ENCODE peak calls at places on chromosomes 11 and 22, in six cellular contexts. J, K, O, R, Z and B are unnamed samples.

GRCh38 chr22:37079668-37080171 is 28.2 kb downstream of the KCTD17 start:
- DNase-seq in O (no peak), R (no peak), K (peak), J (peak), Z (peak), B (peak)

GRCh38 chr11:2806351-2807058 is 79.1 kb downstream of the CDKN1C start:
- DNase-seq in Z (no peak), J (no peak), R (no peak), O (peak), K (no peak), B (no peak)

GRCh38 chr11:8038393-8038792 is 42.6 kb upstream of the TUB start:
- DNase-seq in Z (no peak), R (no peak), K (no peak), O (no peak), J (no peak), B (no peak)

GRCh38 chr11:21190181-21190580 is 520.8 kb downstream of the NELL1 start:
- DNase-seq in J (no peak), K (no peak), Z (no peak), O (no peak), R (no peak), B (no peak)

GRCh38 chr22:44776535-44777363 is 24.4 kb downstream of the ARHGAP8 start:
- DNase-seq in J (no peak), K (no peak), O (no peak), Z (no peak), R (no peak), B (no peak)

GRCh38 chr11:63763506-63764200 is 4.9 kb downstream of the ZFTA start:
- DNase-seq in R (peak), O (no peak), J (no peak), K (no peak), Z (no peak), B (peak)

GRCh38 chr22:36395061-36395849 is 7.5 kb upstream of the MYH9 start:
- DNase-seq in O (no peak), R (no peak), J (no peak), K (no peak), Z (no peak), B (no peak)

GRCh38 chr11:123406441-123407123 is 23.5 kb upstream of the GRAMD1B start:
- DNase-seq in Z (no peak), K (no peak), O (no peak), J (no peak), R (no peak), B (no peak)

GRCh38 chr11:34176980-34177319 is 71.5 kb downstream of the NAT10 start:
- DNase-seq in K (no peak), O (no peak), R (no peak), Z (no peak), J (no peak), B (no peak)

GRCh38 chr11:2215561-2216399 is 44.2 kb upstream of the TH start:
- DNase-seq in R (peak), O (peak), Z (no peak), K (no peak), J (no peak), B (no peak)

GRCh38 chr11:118921121-118921928 is 4.4 kb downstream of the BCL9L start:
- DNase-seq in Z (peak), O (no peak), K (no peak), R (peak), J (peak), B (peak)

GRCh38 chr11:7597620-7598019 is 75.7 kb downstream of the CYB5R2 start:
- DNase-seq in J (no peak), Z (no peak), R (no peak), K (no peak), O (no peak), B (no peak)

GRCh38 chr22:43823353-43823908 is 11.3 kb upstream of the EFCAB6 start:
- DNase-seq in J (peak), O (peak), K (no peak), Z (no peak), R (peak), B (no peak)

GRCh38 chr11:94968334-94968958 is 4.9 kb downstream of the CWC15 start:
- DNase-seq in Z (peak), K (no peak), J (peak), R (peak), O (no peak), B (peak)

GRCh38 chr11:980438-981365 is 55.0 kb downstream of the AP2A2 start:
- DNase-seq in K (no peak), J (peak), R (no peak), O (no peak), Z (no peak), B (no peak)

GRCh38 chr22:46948411-46949144 is 186.1 kb downstream of the TBC1D22A start:
- DNase-seq in J (no peak), Z (no peak), O (no peak), K (no peak), R (no peak), B (no peak)

GRCh38 chr11:8832571-8833260 is 78.3 kb upstream of the AKIP1 start:
- DNase-seq in J (peak), R (peak), K (no peak), O (no peak), Z (no peak), B (peak)

GRCh38 chr11:101745756-101746155 is 161.9 kb upstream of the TRPC6 start:
- DNase-seq in J (peak), R (no peak), O (no peak), Z (no peak), K (no peak), B (no peak)

GRCh38 chr22:20776624-20777405 is 2.9 kb downstream of the SERPIND1 start:
- DNase-seq in R (no peak), Z (no peak), O (no peak), J (no peak), K (no peak), B (no peak)

GRCh38 chr11:33970984-33971466 is 79.1 kb upstream of the LMO2 start:
- DNase-seq in K (no peak), Z (peak), O (no peak), J (peak), R (peak), B (peak)

GRCh38 chr11:85977751-85978160 is 91.1 kb downstream of the PICALM start:
- DNase-seq in O (no peak), K (no peak), J (no peak), R (no peak), Z (no peak), B (no peak)

GRCh38 chr11:66345316-66345649 is 379 bp upstream of the BRMS1 start:
- DNase-seq in K (no peak), J (no peak), R (no peak), O (no peak), Z (no peak), B (no peak)